ENCODE peak calls at places on chromosomes 16 and 17, in seven cellular contexts. One of them, this sample, is unnamed.

GRCh38 chr17:48612456-48612853 is 1.6 kb upstream of the HOXB7 start:
- DNase-seq in omental fat pad: no peak
- DNase-seq in HCT116: no peak
- DNase-seq in astrocyte of the cerebellum: no peak
- DNase-seq in CD8-positive, alpha-beta T cell: no peak
- DNase-seq in endodermal cell: no peak
- DNase-seq in AG04450: no peak
- DNase-seq in this sample: no peak

GRCh38 chr16:78976212-78976611 is 624.3 kb downstream of the MAF start:
- DNase-seq in omental fat pad: no peak
- DNase-seq in astrocyte of the cerebellum: no peak
- DNase-seq in HCT116: no peak
- DNase-seq in endodermal cell: no peak
- DNase-seq in CD8-positive, alpha-beta T cell: no peak
- DNase-seq in AG04450: no peak
- DNase-seq in this sample: no peak

GRCh38 chr17:44115585-44116415 is 7.6 kb downstream of the HDAC5 start:
- DNase-seq in omental fat pad: no peak
- DNase-seq in AG04450: no peak
- DNase-seq in HCT116: no peak
- DNase-seq in CD8-positive, alpha-beta T cell: no peak
- DNase-seq in endodermal cell: peak
- DNase-seq in astrocyte of the cerebellum: no peak
- DNase-seq in this sample: no peak

GRCh38 chr16:65373095-65373494 is 251.2 kb upstream of the CDH11 start:
- DNase-seq in HCT116: no peak
- DNase-seq in AG04450: no peak
- DNase-seq in omental fat pad: no peak
- DNase-seq in endodermal cell: no peak
- DNase-seq in CD8-positive, alpha-beta T cell: no peak
- DNase-seq in astrocyte of the cerebellum: no peak
- DNase-seq in this sample: no peak

GRCh38 chr17:49259663-49260010 is 29.1 kb upstream of the PHOSPHO1 start:
- DNase-seq in AG04450: no peak
- DNase-seq in CD8-positive, alpha-beta T cell: no peak
- DNase-seq in HCT116: no peak
- DNase-seq in astrocyte of the cerebellum: no peak
- DNase-seq in omental fat pad: no peak
- DNase-seq in endodermal cell: no peak
- DNase-seq in this sample: no peak

GRCh38 chr17:32020943-32021617 is 13.9 kb downstream of the LRRC37B start:
- DNase-seq in HCT116: no peak
- DNase-seq in CD8-positive, alpha-beta T cell: no peak
- DNase-seq in endodermal cell: no peak
- DNase-seq in AG04450: no peak
- DNase-seq in omental fat pad: no peak
- DNase-seq in astrocyte of the cerebellum: no peak
- DNase-seq in this sample: no peak

GRCh38 chr17:77365584-77366186 is 224.9 kb downstream of the SEC14L1 start:
- DNase-seq in omental fat pad: no peak
- DNase-seq in HCT116: peak
- DNase-seq in astrocyte of the cerebellum: peak
- DNase-seq in AG04450: peak
- DNase-seq in CD8-positive, alpha-beta T cell: peak
- DNase-seq in endodermal cell: peak
- DNase-seq in this sample: no peak

GRCh38 chr16:63596716-63597115 is 1525.1 kb downstream of the CDH11 start:
- DNase-seq in omental fat pad: no peak
- DNase-seq in HCT116: no peak
- DNase-seq in AG04450: no peak
- DNase-seq in CD8-positive, alpha-beta T cell: no peak
- DNase-seq in astrocyte of the cerebellum: no peak
- DNase-seq in endodermal cell: no peak
- DNase-seq in this sample: no peak

GRCh38 chr17:44197980-44198720 is 1.5 kb downstream of the ATXN7L3 start:
- DNase-seq in endodermal cell: no peak
- DNase-seq in AG04450: no peak
- DNase-seq in HCT116: peak
- DNase-seq in omental fat pad: no peak
- DNase-seq in CD8-positive, alpha-beta T cell: peak
- DNase-seq in astrocyte of the cerebellum: no peak
- DNase-seq in this sample: peak

GRCh38 chr17:80023261-80024205 is 12.1 kb downstream of the TBC1D16 start:
- DNase-seq in CD8-positive, alpha-beta T cell: no peak
- DNase-seq in HCT116: no peak
- DNase-seq in astrocyte of the cerebellum: no peak
- DNase-seq in omental fat pad: no peak
- DNase-seq in endodermal cell: no peak
- DNase-seq in AG04450: no peak
- DNase-seq in this sample: no peak

GRCh38 chr17:45366049-45366448 is 49.2 kb upstream of the MAP3K14 start:
- DNase-seq in endodermal cell: peak
- DNase-seq in omental fat pad: no peak
- DNase-seq in AG04450: no peak
- DNase-seq in astrocyte of the cerebellum: no peak
- DNase-seq in HCT116: no peak
- DNase-seq in CD8-positive, alpha-beta T cell: no peak
- DNase-seq in this sample: no peak

GRCh38 chr17:69558796-69559195 is 144.3 kb downstream of the MAP2K6 start:
- DNase-seq in AG04450: no peak
- DNase-seq in omental fat pad: no peak
- DNase-seq in astrocyte of the cerebellum: no peak
- DNase-seq in CD8-positive, alpha-beta T cell: no peak
- DNase-seq in HCT116: no peak
- DNase-seq in endodermal cell: no peak
- DNase-seq in this sample: no peak

GRCh38 chr17:17993852-17994251 is 21.2 kb downstream of the DRC3 start:
- DNase-seq in astrocyte of the cerebellum: no peak
- DNase-seq in CD8-positive, alpha-beta T cell: no peak
- DNase-seq in HCT116: no peak
- DNase-seq in endodermal cell: no peak
- DNase-seq in AG04450: no peak
- DNase-seq in omental fat pad: no peak
- DNase-seq in this sample: no peak

GRCh38 chr17:17994770-17995169 is 22.1 kb downstream of the DRC3 start:
- DNase-seq in HCT116: no peak
- DNase-seq in omental fat pad: no peak
- DNase-seq in endodermal cell: no peak
- DNase-seq in CD8-positive, alpha-beta T cell: no peak
- DNase-seq in astrocyte of the cerebellum: no peak
- DNase-seq in AG04450: no peak
- DNase-seq in this sample: no peak

GRCh38 chr17:17993366-17993765 is 20.7 kb downstream of the DRC3 start:
- DNase-seq in HCT116: no peak
- DNase-seq in AG04450: no peak
- DNase-seq in endodermal cell: no peak
- DNase-seq in omental fat pad: no peak
- DNase-seq in CD8-positive, alpha-beta T cell: no peak
- DNase-seq in astrocyte of the cerebellum: no peak
- DNase-seq in this sample: no peak

GRCh38 chr17:17990282-17990681 is 17.6 kb downstream of the DRC3 start:
- DNase-seq in omental fat pad: no peak
- DNase-seq in AG04450: no peak
- DNase-seq in CD8-positive, alpha-beta T cell: no peak
- DNase-seq in HCT116: no peak
- DNase-seq in astrocyte of the cerebellum: no peak
- DNase-seq in endodermal cell: peak
- DNase-seq in this sample: no peak

DNA sequence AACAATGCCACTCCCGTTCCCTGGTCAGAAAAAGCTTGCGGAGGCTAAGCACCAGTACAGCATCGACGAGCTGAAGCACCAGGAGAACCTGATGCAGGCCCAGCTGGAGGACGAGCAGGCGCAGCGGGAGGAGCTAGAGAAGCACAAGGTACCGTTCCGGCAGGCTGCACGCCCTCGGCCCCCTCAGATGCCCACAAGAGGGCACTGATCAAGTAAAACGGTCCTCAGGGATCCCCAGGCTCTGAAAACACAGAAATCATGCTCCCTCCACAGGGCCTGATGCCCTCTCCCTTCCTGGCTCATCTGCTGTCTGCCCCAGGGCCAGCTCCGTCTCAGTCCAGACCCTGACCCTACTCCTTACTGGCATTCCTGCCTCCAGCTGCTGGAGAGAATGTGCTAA is 21.6 kb downstream of the DRC3 start:
- DNase-seq in endodermal cell: peak
- DNase-seq in HCT116: peak
- DNase-seq in CD8-positive, alpha-beta T cell: peak
- DNase-seq in AG04450: no peak
- DNase-seq in astrocyte of the cerebellum: no peak
- DNase-seq in omental fat pad: no peak
- DNase-seq in this sample: no peak
- TF ChIP-seq CTCF in endodermal cell: peak
- TF ChIP-seq CTCF in HCT116: peak
- TF ChIP-seq CTCF in CD8-positive, alpha-beta T cell: peak
- TF ChIP-seq CTCF in AG04450: peak
- TF ChIP-seq CTCF in astrocyte of the cerebellum: peak
- TF ChIP-seq CTCF in omental fat pad: no peak
- TF ChIP-seq CTCF in this sample: peak

DNA sequence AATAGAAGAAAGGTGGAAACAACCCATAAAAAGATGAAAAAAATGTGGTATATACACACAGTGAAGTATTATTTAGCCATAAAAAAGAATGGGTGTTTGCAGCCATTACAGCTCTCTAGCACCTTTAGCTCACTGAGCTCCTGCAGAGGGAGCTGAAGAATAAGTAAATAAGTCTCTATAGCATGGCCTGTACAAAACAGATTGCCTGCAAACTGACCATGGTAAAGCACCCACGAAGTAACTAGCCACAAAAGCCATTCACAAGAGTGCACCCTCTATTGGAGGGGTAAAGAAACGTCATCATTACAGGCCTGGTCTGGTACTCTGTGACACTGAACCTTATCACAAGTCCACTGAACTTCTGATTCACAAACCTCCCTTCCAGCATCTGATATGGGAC is 76.3 kb downstream of the USP32 start:
- DNase-seq in endodermal cell: no peak
- DNase-seq in astrocyte of the cerebellum: no peak
- DNase-seq in HCT116: no peak
- DNase-seq in CD8-positive, alpha-beta T cell: no peak
- DNase-seq in omental fat pad: no peak
- DNase-seq in AG04450: no peak
- DNase-seq in this sample: no peak
- TF ChIP-seq CTCF in endodermal cell: peak
- TF ChIP-seq CTCF in astrocyte of the cerebellum: no peak
- TF ChIP-seq CTCF in HCT116: peak
- TF ChIP-seq CTCF in CD8-positive, alpha-beta T cell: no peak
- TF ChIP-seq CTCF in omental fat pad: no peak
- TF ChIP-seq CTCF in AG04450: no peak
- TF ChIP-seq CTCF in this sample: no peak

DNA sequence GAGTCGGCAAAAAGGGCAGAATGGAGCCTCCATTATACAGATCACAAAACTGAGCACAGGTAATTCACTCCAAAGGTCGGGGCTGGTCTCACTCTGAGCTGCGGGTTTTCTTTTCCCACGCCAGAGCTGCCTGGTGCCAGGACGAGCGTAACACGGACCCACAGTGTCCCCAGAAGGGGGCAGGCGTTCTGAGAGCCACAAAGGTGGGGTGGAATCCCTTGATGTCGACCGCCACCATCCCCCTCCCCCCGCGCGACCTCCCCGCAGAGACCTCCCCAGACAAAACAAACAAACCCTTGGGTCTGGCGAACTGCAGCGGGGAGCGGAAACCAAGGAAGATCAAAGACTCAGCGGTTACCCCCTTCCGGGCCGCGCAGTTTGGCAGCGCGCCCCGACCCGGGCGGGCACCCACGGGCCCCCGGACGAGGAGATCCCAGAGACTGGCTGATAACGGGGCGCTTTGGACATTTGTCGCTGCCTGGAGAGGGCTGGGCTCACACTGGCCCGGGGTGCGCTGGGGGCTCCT is 793 bp upstream of the NKD1 start:
- DNase-seq in astrocyte of the cerebellum: no peak
- DNase-seq in endodermal cell: peak
- DNase-seq in CD8-positive, alpha-beta T cell: peak
- DNase-seq in AG04450: no peak
- DNase-seq in omental fat pad: no peak
- DNase-seq in HCT116: peak
- DNase-seq in this sample: peak
- TF ChIP-seq CTCF in astrocyte of the cerebellum: peak
- TF ChIP-seq CTCF in endodermal cell: peak
- TF ChIP-seq CTCF in CD8-positive, alpha-beta T cell: no peak
- TF ChIP-seq CTCF in AG04450: no peak
- TF ChIP-seq CTCF in omental fat pad: no peak
- TF ChIP-seq CTCF in HCT116: peak
- TF ChIP-seq CTCF in this sample: peak

DNA sequence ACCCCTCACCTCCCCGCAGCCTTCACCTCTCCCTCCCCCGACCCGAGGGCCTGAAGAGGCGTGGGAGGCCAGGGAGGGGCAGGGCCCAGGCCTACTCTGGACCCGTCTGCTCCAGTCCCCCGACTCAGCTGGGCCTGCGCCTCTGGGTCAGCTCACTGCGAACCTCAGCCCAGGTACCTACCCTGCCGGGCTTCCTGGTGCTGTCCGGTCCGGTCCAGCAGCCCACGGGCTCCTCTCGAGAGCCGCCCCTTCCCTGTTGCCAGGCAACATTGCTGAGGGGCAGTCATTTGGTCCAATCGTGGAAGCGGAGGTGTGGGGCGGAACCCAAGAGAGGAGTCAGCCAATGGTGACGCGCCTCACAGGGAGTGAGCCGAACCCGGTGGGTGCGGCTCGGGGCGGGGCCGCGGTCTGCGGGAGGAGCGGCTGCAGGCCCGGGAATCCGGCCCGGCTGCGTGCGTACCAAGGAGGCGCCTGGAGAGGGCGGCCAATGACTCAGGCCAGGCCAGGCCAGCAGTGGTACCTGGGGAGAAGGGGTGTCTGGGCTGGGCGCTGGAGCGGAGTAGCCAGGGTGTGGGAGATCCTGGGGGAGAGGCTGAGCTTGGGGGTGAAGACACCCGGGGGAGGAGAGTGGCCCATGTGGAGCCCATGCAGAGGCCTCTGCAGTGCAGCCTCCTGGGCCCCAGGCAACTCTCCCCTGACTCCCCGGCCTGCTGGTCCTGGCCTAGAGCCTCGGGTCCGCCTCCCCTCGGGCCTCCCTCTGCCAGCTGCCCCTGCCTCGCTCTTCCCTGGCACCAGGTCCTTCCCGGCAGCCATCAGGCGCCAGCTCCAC is at the start of gene MEAK7:
- DNase-seq in HCT116: peak
- DNase-seq in endodermal cell: peak
- DNase-seq in CD8-positive, alpha-beta T cell: peak
- DNase-seq in AG04450: peak
- DNase-seq in astrocyte of the cerebellum: peak
- DNase-seq in omental fat pad: peak
- DNase-seq in this sample: peak
- TF ChIP-seq CTCF in HCT116: no peak
- TF ChIP-seq CTCF in endodermal cell: peak
- TF ChIP-seq CTCF in CD8-positive, alpha-beta T cell: no peak
- TF ChIP-seq CTCF in AG04450: peak
- TF ChIP-seq CTCF in astrocyte of the cerebellum: no peak
- TF ChIP-seq CTCF in omental fat pad: no peak
- TF ChIP-seq CTCF in this sample: peak

GRCh38 chr16:3983081-3983520 is 102.6 kb upstream of the CREBBP start:
- DNase-seq in endodermal cell: peak
- DNase-seq in CD8-positive, alpha-beta T cell: peak
- DNase-seq in HCT116: peak
- DNase-seq in omental fat pad: no peak
- DNase-seq in astrocyte of the cerebellum: peak
- DNase-seq in AG04450: no peak
- DNase-seq in this sample: peak
- TF ChIP-seq CTCF in endodermal cell: peak
- TF ChIP-seq CTCF in CD8-positive, alpha-beta T cell: peak
- TF ChIP-seq CTCF in HCT116: peak
- TF ChIP-seq CTCF in omental fat pad: no peak
- TF ChIP-seq CTCF in astrocyte of the cerebellum: peak
- TF ChIP-seq CTCF in AG04450: peak
- TF ChIP-seq CTCF in this sample: peak